ENCODE peak calls at places on chromosomes 2 and 18, in five cellular contexts. I is IMR-90, A is ovary, C is body of pancreas, B is endothelial cell of umbilical vein. G is an unnamed sample.

GRCh38 chr2:4618141-4618540 is 914.8 kb downstream of the DCDC2C start:
- DNase-seq in B (no peak), A (no peak), I (no peak), C (no peak), G (no peak)

GRCh38 chr2:210309546-210310233 is 5.3 kb downstream of the MYL1 start:
- DNase-seq in C (no peak), B (no peak), A (no peak), I (no peak), G (no peak)

GRCh38 chr18:61797691-61798590 is 94.9 kb downstream of the RNF152 start:
- DNase-seq in B (no peak), C (no peak), I (no peak), A (no peak), G (no peak)

GRCh38 chr2:96146881-96147592 is 1.8 kb upstream of the DUSP2 start:
- DNase-seq in A (peak; percentile 23), C (no peak), I (no peak), B (no peak), G (peak; percentile 17)

GRCh38 chr2:229054311-229054710 is 216.8 kb downstream of the PID1 start:
- DNase-seq in C (no peak), I (no peak), B (no peak), A (no peak), G (no peak)

GRCh38 chr2:3115301-3116042 is 262.1 kb downstream of the EIPR1 start:
- DNase-seq in C (no peak), I (no peak), B (no peak), A (no peak), G (no peak)

GRCh38 chr2:120761911-120762310 is 26.2 kb downstream of the GLI2 start:
- DNase-seq in A (no peak), B (no peak), C (no peak), I (no peak), G (no peak)

GRCh38 chr2:108533832-108534576 is at the start of gene LIMS1:
- DNase-seq in I (peak; percentile 82), A (peak; percentile 93), B (peak; percentile 90), C (peak; percentile 95), G (peak; percentile 95)

GRCh38 chr2:108586116-108586515 is 51.8 kb downstream of the LIMS1 start:
- DNase-seq in C (no peak), I (peak; percentile 75), B (no peak), A (no peak), G (no peak)

GRCh38 chr2:198362777-198363176 is 558.4 kb downstream of the PLCL1 start:
- DNase-seq in C (no peak), A (no peak), B (no peak), I (no peak), G (no peak)

GRCh38 chr18:73479472-73479871 is 611.7 kb upstream of the NETO1 start:
- DNase-seq in C (no peak), I (peak; percentile 63), A (no peak), B (no peak), G (no peak)

GRCh38 chr2:236440110-236440881 is 129.3 kb upstream of the ACKR3 start:
- DNase-seq in I (no peak), B (no peak), A (no peak), C (no peak), G (no peak)

GRCh38 chr2:81876628-81877027 is 1572.1 kb upstream of the LRRTM1 start:
- DNase-seq in I (no peak), C (no peak), A (no peak), B (no peak), G (no peak)

GRCh38 chr18:44508474-44508873 is 172.2 kb upstream of the SETBP1 start:
- DNase-seq in C (no peak), I (no peak), B (no peak), A (no peak), G (no peak)

GRCh38 chr2:164975885-164976284 is 20.6 kb upstream of the SLC38A11 start:
- DNase-seq in B (no peak), I (no peak), C (no peak), A (no peak), G (no peak)

GRCh38 chr18:54845788-54846187 is 17.5 kb downstream of the RAB27B start:
- DNase-seq in C (no peak), A (no peak), B (no peak), I (peak; percentile 62), G (no peak)

GRCh38 chr2:64985457-64985856 is 3.7 kb upstream of the SLC1A4 start:
- DNase-seq in C (no peak), B (no peak), I (no peak), A (no peak), G (peak; percentile 64)

GRCh38 chr18:73663581-73663980 is 484.1 kb downstream of the FBXO15 start:
- DNase-seq in A (no peak), C (no peak), B (no peak), I (no peak), G (no peak)

GRCh38 chr2:160252278-160252887 is 52.3 kb upstream of the ITGB6 start:
- DNase-seq in I (peak; percentile 44), B (peak; percentile 58), A (no peak), C (no peak), G (no peak)

GRCh38 chr2:204825054-204825453 is 279.8 kb downstream of the PARD3B start:
- DNase-seq in A (no peak), B (no peak), I (peak; percentile 7), C (no peak), G (no peak)

GRCh38 chr2:47255794-47256193 is 100.7 kb upstream of the STPG4 start:
- DNase-seq in I (no peak), C (no peak), A (no peak), B (no peak), G (no peak)

GRCh38 chr2:492178-492577 is 185.0 kb downstream of the TMEM18 start:
- DNase-seq in I (no peak), B (no peak), C (no peak), A (no peak), G (no peak)
- H3K27me3 ChIP-seq in I (no peaks in the 10 kb centered on the region), B (no peaks in the 10 kb centered on the region), C (no peaks in the 10 kb centered on the region), A (no peaks in the 10 kb centered on the region), G (no peaks in the 10 kb centered on the region)

GRCh38 chr2:126657146-126657635 is 1.2 kb downstream of the GYPC start:
- DNase-seq in A (peak; percentile 80), I (peak; percentile 98), B (no peak), C (peak; percentile 37), G (no peak)
- TF ChIP-seq POLR2A in A (peak; percentile 41), I (no peak), B (no peak), C (no peak), G (no peak)

DNA sequence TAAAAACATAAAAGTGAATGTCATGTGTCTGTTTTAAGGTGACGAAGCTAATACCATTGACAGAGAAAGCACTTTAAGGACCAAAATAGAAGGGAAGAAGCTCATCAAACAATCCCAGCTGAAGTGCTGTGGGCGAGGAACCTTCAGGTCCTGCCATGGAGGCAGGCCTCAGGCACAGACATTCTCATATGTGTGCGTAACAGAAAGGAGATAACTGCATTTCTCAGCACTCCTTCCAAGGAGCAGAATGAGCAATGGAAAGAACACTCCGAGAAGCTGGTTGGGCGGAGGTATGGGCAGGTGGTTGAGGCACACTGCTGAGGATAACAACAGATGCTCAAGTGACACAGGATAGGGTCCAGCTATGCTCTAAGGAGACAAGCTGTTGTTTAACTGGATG is 42.4 kb downstream of the PKDCC start:
- DNase-seq in I (no peak), A (no peak), B (no peak), C (no peak), G (no peak)
- H3K27me3 ChIP-seq in I (no peaks in the 10 kb centered on the region), A (no peaks in the 10 kb centered on the region), B (no peaks in the 10 kb centered on the region), C (no peaks in the 10 kb centered on the region), G (no peaks in the 10 kb centered on the region)

GRCh38 chr2:119366649-119367471 is at the start of the genes C2orf76 and DBI:
- DNase-seq in A (peak; percentile 95), B (peak; percentile 95), C (peak; percentile 97), I (peak; percentile 93), G (peak; percentile 98)
- TF ChIP-seq POLR2A in A (peak; percentile 60), B (peak; percentile 89), C (peak; percentile 94), I (peak; percentile 88), G (peak; percentile 95)

GRCh38 chr2:144519934-144520717 is at the start of gene ZEB2:
- DNase-seq in A (peak; percentile 73), I (peak; percentile 84), C (peak; percentile 30), B (peak; percentile 87), G (peak; percentile 30)
- H3K27me3 ChIP-seq in A (no peaks in the 10 kb centered on the region), I (no peaks in the 10 kb centered on the region), C (peaks cover 23% of the 10 kb centered on the region), B (no peaks in the 10 kb centered on the region), G (peaks cover 4% of the 10 kb centered on the region)

GRCh38 chr2:230411484-230412368 is 4.3 kb upstream of the SP100 start:
- DNase-seq in I (peak; percentile 64), C (peak; percentile 62), B (peak; percentile 69), A (peak; percentile 76), G (peak; percentile 83)
- TF ChIP-seq POLR2A in I (peak; percentile 56), C (peak; percentile 75), B (peak; percentile 71), A (no peak), G (peak; percentile 80)

GRCh38 chr18:47247833-47248609 is 3.4 kb downstream of the SKOR2 start:
- DNase-seq in C (no peak), I (no peak), B (no peak), A (no peak), G (no peak)

GRCh38 chr18:47250415-47251046 is 929 bp downstream of the SKOR2 start:
- DNase-seq in B (no peak), A (no peak), C (no peak), I (no peak), G (no peak)

GRCh38 chr18:47247036-47247832 is 4.2 kb downstream of the SKOR2 start:
- DNase-seq in I (no peak), C (no peak), B (no peak), A (no peak), G (no peak)

GRCh38 chr18:47249602-47250001 is 1.9 kb downstream of the SKOR2 start:
- DNase-seq in C (no peak), I (no peak), B (no peak), A (no peak), G (no peak)

DNA sequence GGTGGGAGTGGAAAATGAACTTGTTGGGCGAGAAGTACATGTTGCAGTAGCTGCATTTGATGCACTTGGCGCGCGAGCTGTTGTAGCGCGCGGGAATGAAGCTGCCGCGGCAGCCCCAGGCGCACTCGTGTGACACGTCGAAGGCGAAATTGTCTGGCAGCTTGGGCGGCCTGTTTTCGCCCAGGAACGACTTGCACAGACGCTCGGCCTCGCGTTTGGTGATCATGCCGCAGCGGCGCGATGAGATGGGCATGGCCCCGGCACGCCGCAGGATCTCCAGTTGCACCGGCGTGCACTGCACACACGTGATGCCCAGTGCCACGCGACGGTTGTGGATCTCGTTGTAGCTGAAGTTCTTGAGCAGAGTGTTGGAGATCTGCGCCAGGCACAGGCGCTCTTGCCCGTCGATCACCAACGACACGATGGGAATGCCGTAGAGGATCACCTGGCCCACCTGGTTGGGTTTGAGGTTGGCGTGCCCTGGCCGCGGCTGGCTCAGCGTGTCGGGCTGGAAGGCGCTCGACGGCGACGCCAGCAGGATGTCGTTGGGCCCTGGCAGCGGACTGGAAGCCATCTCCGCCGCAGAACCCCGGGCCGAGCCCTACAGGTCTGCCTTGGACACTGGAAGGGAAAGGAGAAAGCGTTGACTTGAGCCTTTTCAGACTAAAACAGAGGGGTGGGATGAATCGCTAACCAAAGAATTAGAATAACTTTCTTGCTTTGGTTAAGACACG is 2.7 kb downstream of the SKOR2 start:
- DNase-seq in B (no peak), A (no peak), I (no peak), C (no peak), G (no peak)
- H3K27me3 ChIP-seq in B (peaks cover 92% of the 10 kb centered on the region), A (no peaks in the 10 kb centered on the region), I (peaks cover 62% of the 10 kb centered on the region), C (peaks cover 35% of the 10 kb centered on the region), G (peaks cover 23% of the 10 kb centered on the region)